ENCODE peak calls at places on chromosomes 3 and 15, in four cellular contexts. L, H, A and P are unnamed samples.

GRCh38 chr3:113223831-113224240 is 12.5 kb downstream of the BOC start:
- DNase-seq in L (no peak), H (peak; percentile 36), A (no peak), P (no peak)

GRCh38 chr3:30496496-30496966 is 109.9 kb upstream of the TGFBR2 start:
- DNase-seq in A (no peak), H (peak; percentile 18), L (no peak), P (no peak)

GRCh38 chr3:141769171-141769894 is 6.1 kb downstream of the GRK7 start:
- DNase-seq in H (no peak), A (no peak), L (no peak), P (no peak)

GRCh38 chr15:35481992-35482391 is 64.0 kb downstream of the DPH6 start:
- DNase-seq in H (peak; percentile 26), A (no peak), L (no peak), P (no peak)

GRCh38 chr3:40116478-40117162 is 192.9 kb upstream of the EIF1B start:
- DNase-seq in A (no peak), H (no peak), L (no peak), P (no peak)

GRCh38 chr3:179943097-179943880 is 93.4 kb downstream of the PEX5L start:
- DNase-seq in A (no peak), L (no peak), H (no peak), P (no peak)

GRCh38 chr3:42288385-42288784 is 22.4 kb upstream of the CCK start:
- DNase-seq in L (no peak), H (no peak), A (no peak), P (no peak)

GRCh38 chr3:122754867-122755835 is 38.5 kb downstream of the HSPBAP1 start:
- DNase-seq in L (no peak), A (no peak), H (peak; percentile 26), P (no peak)

GRCh38 chr3:38054166-38054991 is 15.4 kb downstream of the DLEC1 start:
- DNase-seq in L (no peak), H (peak; percentile 18), A (no peak), P (peak; percentile 56)

GRCh38 chr15:40282144-40282869 is 557 bp downstream of the ANKRD63 start:
- DNase-seq in A (peak; percentile 50), H (peak; percentile 38), L (peak; percentile 26), P (peak; percentile 92)

GRCh38 chr3:148863297-148863696 is 1.8 kb upstream of the CPA3 start:
- DNase-seq in L (no peak), H (no peak), A (no peak), P (no peak)

GRCh38 chr3:88002448-88002847 is 56.4 kb downstream of the CGGBP1 start:
- DNase-seq in H (no peak), A (no peak), L (no peak), P (no peak)

GRCh38 chr3:57557088-57557537 is 1.0 kb downstream of the PDE12 start:
- DNase-seq in A (peak; percentile 13), L (no peak), H (peak; percentile 59), P (peak; percentile 24)

GRCh38 chr3:27360113-27361078 is 8.8 kb downstream of the NEK10 start:
- DNase-seq in L (no peak), H (no peak), A (no peak), P (no peak)

GRCh38 chr15:64809649-64810498 is 15.6 kb downstream of the PIF1 start:
- DNase-seq in H (peak; percentile 86), A (peak; percentile 71), L (peak; percentile 47), P (peak; percentile 71)

GRCh38 chr3:23949784-23950183 is 4.7 kb downstream of the NR1D2 start:
- DNase-seq in H (no peak), L (no peak), A (no peak), P (peak; percentile 75)

GRCh38 chr15:88401269-88401971 is 65.8 kb downstream of the MRPL46 start:
- DNase-seq in A (no peak), H (no peak), L (no peak), P (no peak)

GRCh38 chr15:69526696-69527095 is 74.1 kb downstream of the RPLP1 start:
- DNase-seq in A (no peak), H (no peak), L (no peak), P (no peak)

GRCh38 chr3:66075281-66075680 is 36.6 kb upstream of the MAGI1 start:
- DNase-seq in L (no peak), A (no peak), H (no peak), P (no peak)

GRCh38 chr15:67783303-67783702 is 42.0 kb upstream of the SKOR1 start:
- DNase-seq in H (peak; percentile 65), L (no peak), A (peak; percentile 21), P (no peak)

GRCh38 chr3:151974067-151974466 is 100.6 kb downstream of the SUCNR1 start:
- DNase-seq in A (no peak), H (no peak), L (no peak), P (no peak)

GRCh38 chr3:140341817-140342403 is 336.0 kb upstream of the TRIM42 start:
- DNase-seq in L (no peak), H (no peak), A (no peak), P (no peak)

GRCh38 chr3:122513386-122514122 is 1.2 kb downstream of the KPNA1 start:
- DNase-seq in H (no peak), A (no peak), L (no peak), P (no peak)

GRCh38 chr15:97561529-97561928 is 399.0 kb upstream of the ARRDC4 start:
- DNase-seq in A (no peak), H (no peak), L (no peak), P (no peak)

GRCh38 chr15:63021031-63021430 is 21.5 kb upstream of the TPM1 start:
- DNase-seq in A (no peak), H (no peak), L (no peak), P (no peak)

GRCh38 chr15:78243491-78243941 is 9.2 kb upstream of the ACSBG1 start:
- DNase-seq in A (no peak), H (no peak), L (no peak), P (no peak)

GRCh38 chr15:64247906-64248541 is 85.2 kb upstream of the PPIB start:
- DNase-seq in L (no peak), H (peak; percentile 13), A (no peak), P (no peak)

GRCh38 chr3:71865727-71866126 is 80.8 kb upstream of the PROK2 start:
- DNase-seq in H (no peak), L (no peak), A (no peak), P (no peak)